ENCODE peak calls at places on chromosomes 5 and 9, in four cellular contexts. E is IMR-90, G is body of pancreas, S is HCT116. I is an unnamed sample.

GRCh38 chr5:86155763-86156162 is 462.0 kb upstream of the COX7C start:
- DNase-seq in E (no peak), G (no peak), S (no peak), I (no peak)

GRCh38 chr9:114387678-114388431 is at the start of gene AKNA:
- DNase-seq in E (peak; percentile 79), G (peak; percentile 45), S (no peak), I (peak; percentile 68)

GRCh38 chr9:128798896-128799295 is 11.8 kb downstream of the TBC1D13 start:
- DNase-seq in E (no peak), G (no peak), S (no peak), I (no peak)

GRCh38 chr5:15992918-15993317 is 186.7 kb downstream of the MARCHF11 start:
- DNase-seq in E (peak; percentile 72), G (no peak), S (no peak), I (no peak)

GRCh38 chr5:2656186-2656585 is 95.3 kb downstream of the IRX2 start:
- DNase-seq in E (peak; percentile 2), G (no peak), S (no peak), I (no peak)

GRCh38 chr9:6049798-6050197 is 34.4 kb upstream of the RANBP6 start:
- DNase-seq in E (no peak), G (peak; percentile 53), S (peak; percentile 35), I (no peak)

GRCh38 chr9:113579270-113580040 is 115.9 kb downstream of the RGS3 start:
- DNase-seq in E (peak; percentile 60), G (peak; percentile 54), S (no peak), I (no peak)

GRCh38 chr5:176454724-176455394 is 6.7 kb downstream of the FAF2 start:
- DNase-seq in E (no peak), G (no peak), S (no peak), I (no peak)

GRCh38 chr9:120377268-120378150 is 202.5 kb downstream of the CDK5RAP2 start:
- DNase-seq in E (peak; percentile 88), G (no peak), S (no peak), I (no peak)

GRCh38 chr5:74903165-74903787 is 37.1 kb upstream of the FAM169A start:
- DNase-seq in E (no peak), G (peak; percentile 66), S (peak; percentile 72), I (no peak)

GRCh38 chr5:149583394-149583793 is 2.1 kb downstream of the ARHGEF37 start:
- DNase-seq in E (no peak), G (peak; percentile 81), S (no peak), I (no peak)

GRCh38 chr9:115063058-115063850 is 54.7 kb downstream of the TNC start:
- DNase-seq in E (peak; percentile 77), G (no peak), S (no peak), I (no peak)

GRCh38 chr5:97478513-97478912 is 295.5 kb upstream of the RIOK2 start:
- DNase-seq in E (no peak), G (no peak), S (no peak), I (no peak)

GRCh38 chr5:53167836-53168235 is 58.3 kb upstream of the MOCS2 start:
- DNase-seq in E (peak; percentile 39), G (peak; percentile 23), S (no peak), I (peak; percentile 10)

GRCh38 chr9:77926314-77926959 is 105.2 kb downstream of the GNAQ start:
- DNase-seq in E (peak; percentile 76), G (no peak), S (peak; percentile 1), I (no peak)

GRCh38 chr9:73683862-73684591 is 532.4 kb downstream of the ANXA1 start:
- DNase-seq in E (no peak), G (no peak), S (peak; percentile 19), I (no peak)

GRCh38 chr9:133876144-133876543 is 116.0 kb downstream of the VAV2 start:
- DNase-seq in E (no peak), G (no peak), S (no peak), I (no peak)

GRCh38 chr5:112957970-112958773 is 18.4 kb upstream of the DCP2 start:
- DNase-seq in E (peak; percentile 98), G (peak; percentile 86), S (peak; percentile 51), I (peak; percentile 76)

GRCh38 chr5:87541033-87541432 is 128.3 kb upstream of the CCNH start:
- DNase-seq in E (peak; percentile 33), G (peak; percentile 72), S (peak; percentile 34), I (no peak)

GRCh38 chr9:117704024-117704575 is at the start of gene TLR4:
- DNase-seq in E (no peak), G (peak; percentile 34), S (no peak), I (peak; percentile 45)

GRCh38 chr5:170623576-170624181 is 119.9 kb downstream of the KCNIP1 start:
- DNase-seq in E (peak; percentile 52), G (peak; percentile 39), S (peak; percentile 48), I (no peak)

GRCh38 chr5:150448960-150449490 is 514 bp downstream of the RPS14 start:
- DNase-seq in E (no peak), G (no peak), S (no peak), I (no peak)

GRCh38 chr5:39283231-39283818 is 64.0 kb upstream of the FYB1 start:
- DNase-seq in E (peak; percentile 76), G (peak; percentile 11), S (peak; percentile 12), I (no peak)

GRCh38 chr5:122774519-122774860 is 390 bp upstream of the SNX2 start:
- DNase-seq in E (no peak), G (no peak), S (no peak), I (no peak)

GRCh38 chr5:122772446-122772845 is 2.4 kb upstream of the SNX2 start:
- DNase-seq in E (peak; percentile 38), G (no peak), S (no peak), I (no peak)

GRCh38 chr5:122774861-122775712 is at the start of gene SNX2:
- DNase-seq in E (peak; percentile 76), G (peak; percentile 98), S (peak; percentile 66), I (peak; percentile 71)

GRCh38 chr5:122775713-122776084 is 819 bp downstream of the SNX2 start:
- DNase-seq in E (no peak), G (no peak), S (no peak), I (no peak)

DNA sequence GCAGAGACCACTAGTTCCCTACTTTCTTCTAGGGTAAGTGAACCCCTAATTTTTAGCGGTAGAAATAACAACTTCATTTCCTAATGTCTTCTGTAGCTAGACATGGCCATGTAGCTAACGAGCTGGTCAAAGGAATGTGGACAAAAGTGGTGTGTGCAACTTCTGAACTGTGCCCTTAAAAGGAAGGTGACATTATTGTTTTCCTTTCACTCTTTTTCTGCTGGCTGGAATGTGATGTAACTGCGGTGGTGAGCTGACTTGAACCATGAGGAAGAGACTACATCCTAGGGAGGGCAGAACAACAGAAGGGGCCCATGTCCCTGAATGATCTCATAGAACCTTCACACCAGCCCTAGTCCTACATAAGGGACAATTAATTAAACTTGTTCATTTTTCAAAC is 1.3 kb upstream of the SNX2 start:
- DNase-seq in E (no peak), G (no peak), S (no peak), I (no peak)
- H3K27ac ChIP-seq in E (no peak overlapping the region), G (no peak overlapping the region), S (no peak overlapping the region), I (peak overlapping the region; percentile 94)

GRCh38 chr9:131700076-131700475 is 39.8 kb downstream of the RAPGEF1 start:
- DNase-seq in E (no peak), G (no peak), S (no peak), I (no peak)
- H3K27ac ChIP-seq in E (no peak overlapping the region), G (no peak overlapping the region), S (no peak overlapping the region), I (no peak overlapping the region)

GRCh38 chr9:33923998-33924701 is 107.2 kb downstream of the UBE2R2 start:
- DNase-seq in E (no peak), G (peak; percentile 69), S (no peak), I (no peak)
- H3K27ac ChIP-seq in E (no peak overlapping the region), G (peak overlapping the region; percentile 58), S (no peak overlapping the region), I (peak overlapping the region; percentile 62)

DNA sequence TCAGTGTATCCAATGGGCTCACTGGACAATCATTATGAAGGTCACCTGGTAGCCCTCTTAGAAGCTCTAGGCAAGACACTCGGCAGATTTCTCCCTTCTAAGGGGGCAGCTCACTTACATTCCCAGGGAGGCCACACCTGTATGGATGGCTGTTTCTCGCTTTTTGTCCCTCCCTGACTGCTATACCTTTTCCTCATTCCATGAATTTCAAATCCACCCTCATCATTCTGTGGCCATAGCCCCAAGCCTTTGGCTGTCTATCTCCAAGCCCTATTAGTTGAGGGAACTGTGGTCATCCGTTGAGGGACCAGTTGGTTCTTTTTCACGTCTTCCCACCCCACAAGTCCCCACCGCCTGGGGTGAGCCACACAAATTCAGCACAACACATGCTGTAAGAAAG is 85.0 kb upstream of the RARS1 start:
- DNase-seq in E (no peak), G (no peak), S (no peak), I (no peak)
- H3K27ac ChIP-seq in E (no peak overlapping the region), G (no peak overlapping the region), S (no peak overlapping the region), I (no peak overlapping the region)

GRCh38 chr5:66994790-66995189 is 201.8 kb downstream of the CD180 start:
- DNase-seq in E (no peak), G (no peak), S (no peak), I (no peak)

GRCh38 chr5:66992547-66992946 is 204.1 kb downstream of the CD180 start:
- DNase-seq in E (no peak), G (no peak), S (no peak), I (no peak)

GRCh38 chr5:66993448-66993847 is 203.2 kb downstream of the CD180 start:
- DNase-seq in E (no peak), G (no peak), S (no peak), I (no peak)

GRCh38 chr5:66991746-66992145 is 204.9 kb downstream of the CD180 start:
- DNase-seq in E (no peak), G (no peak), S (no peak), I (no peak)

GRCh38 chr5:66993882-66994281 is 202.7 kb downstream of the CD180 start:
- DNase-seq in E (no peak), G (no peak), S (no peak), I (no peak)
- H3K27ac ChIP-seq in E (no peak overlapping the region), G (no peak overlapping the region), S (no peak overlapping the region), I (no peak overlapping the region)

GRCh38 chr5:78509145-78509865 is 139.3 kb downstream of the LHFPL2 start:
- DNase-seq in E (no peak), G (no peak), S (no peak), I (no peak)
- H3K27ac ChIP-seq in E (peak overlapping the region; percentile 36), G (no peak overlapping the region), S (no peak overlapping the region), I (peak overlapping the region; percentile 23)

GRCh38 chr9:121738969-121739368 is 87.5 kb downstream of the DAB2IP start:
- DNase-seq in E (peak; percentile 61), G (no peak), S (no peak), I (peak; percentile 53)
- H3K27ac ChIP-seq in E (no peak overlapping the region), G (no peak overlapping the region), S (no peak overlapping the region), I (peak overlapping the region; percentile 94)

GRCh38 chr5:159053216-159053615 is 46.5 kb downstream of the EBF1 start:
- DNase-seq in E (no peak), G (no peak), S (no peak), I (no peak)
- H3K27ac ChIP-seq in E (no peak overlapping the region), G (no peak overlapping the region), S (no peak overlapping the region), I (peak overlapping the region; percentile 87)

GRCh38 chr5:132445640-132445923 is 45.0 kb downstream of the IRF1 start:
- DNase-seq in E (no peak), G (no peak), S (no peak), I (no peak)
- H3K27ac ChIP-seq in E (no peak overlapping the region), G (no peak overlapping the region), S (peak overlapping the region; percentile 4), I (peak overlapping the region; percentile 51)

GRCh38 chr5:58849151-58849550 is 266.3 kb downstream of the RAB3C start:
- DNase-seq in E (no peak), G (no peak), S (no peak), I (no peak)
- H3K27ac ChIP-seq in E (no peak overlapping the region), G (no peak overlapping the region), S (no peak overlapping the region), I (no peak overlapping the region)